ENCODE peak calls at places on chromosomes 13 and 19, in seven cellular contexts. H is cerebellum; N is activated gamma-delta T cell treated with anti-CD3 and anti-CD28 coated beads, Interleukin-2, amount 50 U/mL, for 16 hours; Q is hippocampal formation; E is activated naive CD8-positive, alpha-beta T cell treated with anti-CD3 and anti-CD28 coated beads for 36 hours; D is HT1080; W is EL. Z is an unnamed sample.

GRCh38 chr13:31014461-31014860 is 82.0 kb downstream of the TEX26 start:
- DNase-seq in D (no peak), H (no peak), Q (no peak), E (no peak), N (no peak), W (no peak), Z (no peak)

GRCh38 chr13:87788363-87788762 is 117.2 kb downstream of the SLITRK5 start:
- DNase-seq in E (no peak), N (no peak), Q (no peak), D (no peak), H (no peak), W (no peak), Z (no peak)

GRCh38 chr19:3132971-3133792 is 2.7 kb upstream of the GNA15 start:
- DNase-seq in W (peak), N (peak), E (peak), D (no peak), Q (peak), H (peak), Z (peak)

GRCh38 chr19:42942187-42942789 is 5.3 kb upstream of the PSG7 start:
- DNase-seq in H (no peak), Q (no peak), W (no peak), E (no peak), N (no peak), D (no peak), Z (peak)

GRCh38 chr13:107348471-107348870 is 780.5 kb upstream of the ARGLU1 start:
- DNase-seq in H (no peak), N (no peak), D (no peak), W (no peak), E (no peak), Q (no peak), Z (no peak)

GRCh38 chr19:45862271-45862563 is 730 bp downstream of the SYMPK start:
- DNase-seq in Q (no peak), N (no peak), H (no peak), D (no peak), W (no peak), E (no peak), Z (no peak)

GRCh38 chr13:34931572-34931971 is 10.5 kb upstream of the NBEA start:
- DNase-seq in Q (no peak), H (no peak), E (no peak), N (no peak), W (peak), D (peak), Z (no peak)

GRCh38 chr13:30510811-30511371 is 45.2 kb upstream of the HMGB1 start:
- DNase-seq in W (no peak), H (no peak), D (no peak), Q (no peak), N (no peak), E (no peak), Z (no peak)

GRCh38 chr19:28185646-28186045 is 1027.3 kb downstream of the UQCRFS1 start:
- DNase-seq in H (no peak), E (no peak), N (no peak), Q (no peak), W (no peak), D (peak), Z (no peak)

GRCh38 chr19:54354761-54355160 is 10.0 kb downstream of the LAIR1 start:
- DNase-seq in N (no peak), H (no peak), Q (no peak), D (no peak), W (no peak), E (no peak), Z (no peak)

Z was measured in SHP77.